ENCODE peak calls at places on chromosomes 5 and 9, in ten cellular contexts. B, C, D, J, T, Z, R, P, U and E are unnamed samples. For H3K4me1, the result is how much of the 10 kb centered on the place peaks cover.

GRCh38 chr9:13181652-13182051 is 97.8 kb downstream of the MPDZ start:
- DNase-seq in B (no peak), C (peak), D (peak), J (no peak), T (no peak), Z (no peak), R (no peak), P (no peak), U (no peak), E (no peak)

GRCh38 chr5:54387659-54388232 is 67.8 kb upstream of the HSPB3 start:
- DNase-seq in B (no peak), C (no peak), D (peak), J (no peak), T (no peak), Z (no peak), R (no peak), P (no peak), U (no peak), E (no peak)

GRCh38 chr9:123235448-123235847 is 32.9 kb downstream of the STRBP start:
- DNase-seq in B (no peak), C (no peak), D (no peak), J (no peak), T (peak), Z (no peak), R (no peak), P (no peak), U (no peak), E (no peak)

GRCh38 chr9:119420263-119420662 is 51.0 kb upstream of the BRINP1 start:
- DNase-seq in B (no peak), C (no peak), D (no peak), J (no peak), T (no peak), Z (no peak), R (no peak), P (no peak), U (no peak), E (no peak)

GRCh38 chr5:55544341-55544740 is 9.6 kb upstream of the PLPP1 start:
- DNase-seq in B (no peak), C (no peak), D (peak), J (no peak), T (no peak), Z (no peak), R (no peak), P (no peak), U (no peak), E (no peak)

GRCh38 chr5:139593716-139594319 is 32.7 kb downstream of the UBE2D2 start:
- DNase-seq in B (no peak), C (peak), D (peak), J (no peak), T (no peak), Z (no peak), R (peak), P (no peak), U (no peak), E (no peak)

GRCh38 chr5:143041972-143042770 is 272.0 kb downstream of the ARHGAP26 start:
- DNase-seq in B (no peak), C (no peak), D (peak), J (no peak), T (no peak), Z (no peak), R (no peak), P (peak), U (no peak), E (peak)

GRCh38 chr9:93476924-93477323 is 23.5 kb upstream of the FAM120AOS start:
- DNase-seq in B (no peak), C (no peak), D (no peak), J (no peak), T (no peak), Z (no peak), R (no peak), P (no peak), U (no peak), E (no peak)

GRCh38 chr9:125632321-125633115 is 74.5 kb downstream of the MAPKAP1 start:
- DNase-seq in B (no peak), C (no peak), D (peak), J (no peak), T (peak), Z (no peak), R (no peak), P (no peak), U (no peak), E (no peak)

GRCh38 chr9:4666042-4666699 is at the start of gene SPATA6L:
- DNase-seq in B (peak), C (peak), D (peak), J (peak), T (no peak), Z (peak), R (no peak), P (peak), U (peak), E (peak)

GRCh38 chr9:105244996-105245719 is 707 bp downstream of the SLC44A1 start:
- DNase-seq in B (peak), C (peak), D (peak), J (peak), T (peak), Z (peak), R (no peak), P (peak), U (peak), E (peak)

GRCh38 chr5:33939863-33940262 is 3.7 kb downstream of the RXFP3 start:
- DNase-seq in B (no peak), C (no peak), D (peak), J (no peak), T (no peak), Z (no peak), R (no peak), P (no peak), U (no peak), E (no peak)

GRCh38 chr5:32071351-32071944 is 102.7 kb downstream of the GOLPH3 start:
- DNase-seq in B (no peak), C (no peak), D (peak), J (no peak), T (no peak), Z (no peak), R (no peak), P (no peak), U (no peak), E (no peak)

GRCh38 chr5:119212666-119213065 is 141.8 kb downstream of the DMXL1 start:
- DNase-seq in B (no peak), C (no peak), D (no peak), J (no peak), T (no peak), Z (no peak), R (no peak), P (no peak), U (no peak), E (no peak)

GRCh38 chr5:54841481-54841880 is 143.9 kb downstream of the ESM1 start:
- DNase-seq in B (no peak), C (no peak), D (no peak), J (no peak), T (no peak), Z (no peak), R (no peak), P (no peak), U (no peak), E (no peak)

GRCh38 chr9:27194401-27195091 is 85.5 kb downstream of the TEK start:
- DNase-seq in B (no peak), C (peak), D (peak), J (no peak), T (no peak), Z (no peak), R (peak), P (no peak), U (no peak), E (no peak)

GRCh38 chr9:34490360-34490759 is 31.8 kb downstream of the DNAI1 start:
- DNase-seq in B (no peak), C (no peak), D (no peak), J (no peak), T (no peak), Z (no peak), R (no peak), P (no peak), U (no peak), E (no peak)

GRCh38 chr5:115461506-115462290 is 82.9 kb downstream of the FEM1C start:
- DNase-seq in B (no peak), C (peak), D (peak), J (no peak), T (no peak), Z (no peak), R (peak), P (no peak), U (no peak), E (peak)

GRCh38 chr5:180769821-180770220 is 30.0 kb upstream of the OR2Y1 start:
- DNase-seq in B (no peak), C (no peak), D (no peak), J (no peak), T (no peak), Z (no peak), R (no peak), P (no peak), U (no peak), E (no peak)

GRCh38 chr5:143338658-143339366 is 64.7 kb downstream of the NR3C1 start:
- DNase-seq in B (no peak), C (no peak), D (peak), J (no peak), T (no peak), Z (no peak), R (no peak), P (no peak), U (no peak), E (no peak)

GRCh38 chr9:91682806-91683205 is 259.2 kb upstream of the NFIL3 start:
- DNase-seq in B (no peak), C (no peak), D (peak), J (no peak), T (no peak), Z (no peak), R (no peak), P (no peak), U (no peak), E (no peak)

GRCh38 chr9:99465231-99465891 is 243.3 kb downstream of the SEC61B start:
- DNase-seq in B (no peak), C (no peak), D (peak), J (no peak), T (no peak), Z (no peak), R (no peak), P (no peak), U (no peak), E (no peak)

GRCh38 chr5:147216552-147217154 is 18.2 kb upstream of the STK32A start:
- DNase-seq in B (no peak), C (no peak), D (peak), J (no peak), T (no peak), Z (no peak), R (no peak), P (no peak), U (no peak), E (no peak)

GRCh38 chr5:116423091-116423490 is 151.5 kb downstream of the SEMA6A start:
- DNase-seq in B (no peak), C (no peak), D (peak), J (no peak), T (no peak), Z (no peak), R (no peak), P (no peak), U (no peak), E (no peak)

GRCh38 chr5:10583663-10584572 is 20.0 kb downstream of the ANKRD33B start:
- DNase-seq in B (no peak), C (no peak), D (no peak), J (no peak), T (peak), Z (no peak), R (no peak), P (no peak), U (no peak), E (no peak)

GRCh38 chr5:93610581-93611167 is 27.7 kb downstream of the NR2F1 start:
- DNase-seq in B (no peak), C (no peak), D (no peak), J (no peak), T (no peak), Z (no peak), R (no peak), P (no peak), U (no peak), E (no peak)

GRCh38 chr9:135137398-135137832 is 49.9 kb downstream of the OLFM1 start:
- DNase-seq in B (no peak), C (no peak), D (peak), J (no peak), T (no peak), Z (no peak), R (no peak), P (no peak), U (no peak), E (no peak)

GRCh38 chr9:92774274-92774673 is 9.6 kb upstream of the BICD2 start:
- DNase-seq in B (no peak), C (no peak), D (peak), J (no peak), T (no peak), Z (no peak), R (no peak), P (no peak), U (no peak), E (no peak)

GRCh38 chr5:121741156-121741555 is 110.5 kb upstream of the FTMT start:
- DNase-seq in B (no peak), C (no peak), D (no peak), J (no peak), T (no peak), Z (no peak), R (no peak), P (no peak), U (no peak), E (no peak)

GRCh38 chr5:171842006-171842776 is 56.6 kb downstream of the SMIM23 start:
- DNase-seq in B (no peak), C (no peak), D (no peak), J (no peak), T (no peak), Z (no peak), R (no peak), P (no peak), U (no peak), E (no peak)

GRCh38 chr5:94181940-94182339 is 436.5 kb downstream of the KIAA0825 start:
- DNase-seq in B (no peak), C (no peak), D (no peak), J (no peak), T (peak), Z (no peak), R (peak), P (no peak), U (no peak), E (no peak)

GRCh38 chr5:130045334-130045733 is 141.1 kb downstream of the CHSY3 start:
- DNase-seq in B (no peak), C (no peak), D (peak), J (no peak), T (no peak), Z (no peak), R (no peak), P (no peak), U (no peak), E (no peak)

GRCh38 chr9:107975426-107976010 is 485.9 kb upstream of the KLF4 start:
- DNase-seq in B (no peak), C (no peak), D (no peak), J (no peak), T (no peak), Z (no peak), R (no peak), P (no peak), U (peak), E (no peak)

GRCh38 chr5:124604419-124604818 is 142.0 kb downstream of the ZNF608 start:
- DNase-seq in B (no peak), C (no peak), D (no peak), J (no peak), T (no peak), Z (no peak), R (no peak), P (no peak), U (no peak), E (no peak)

GRCh38 chr5:98768160-98769005 is 5.1 kb upstream of the RGMB start:
- DNase-seq in B (no peak), C (peak), D (peak), J (no peak), T (peak), Z (peak), R (no peak), P (peak), U (peak), E (peak)

GRCh38 chr5:78618303-78618702 is 30.3 kb downstream of the LHFPL2 start:
- DNase-seq in B (no peak), C (no peak), D (no peak), J (no peak), T (no peak), Z (no peak), R (no peak), P (no peak), U (no peak), E (no peak)

GRCh38 chr5:32302822-32303754 is 9.7 kb downstream of the MTMR12 start:
- DNase-seq in B (no peak), C (peak), D (no peak), J (no peak), T (no peak), Z (no peak), R (no peak), P (no peak), U (no peak), E (no peak)

GRCh38 chr9:109409998-109410397 is 88.1 kb downstream of the PTPN3 start:
- DNase-seq in B (no peak), C (no peak), D (no peak), J (no peak), T (no peak), Z (no peak), R (no peak), P (no peak), U (no peak), E (no peak)

GRCh38 chr5:149210229-149210628 is 61.4 kb upstream of the AFAP1L1 start:
- DNase-seq in B (no peak), C (peak), D (peak), J (no peak), T (no peak), Z (peak), R (peak), P (no peak), U (no peak), E (no peak)

GRCh38 chr5:149205625-149206523 is 64.6 kb downstream of the ABLIM3 start:
- DNase-seq in B (peak), C (no peak), D (peak), J (peak), T (no peak), Z (peak), R (no peak), P (peak), U (no peak), E (peak)

GRCh38 chr5:149206524-149207141 is 65.0 kb upstream of the AFAP1L1 start:
- DNase-seq in B (no peak), C (no peak), D (peak), J (no peak), T (no peak), Z (peak), R (no peak), P (no peak), U (no peak), E (no peak)

GRCh38 chr5:149210968-149211495 is 60.6 kb upstream of the AFAP1L1 start:
- DNase-seq in B (no peak), C (no peak), D (peak), J (no peak), T (no peak), Z (peak), R (no peak), P (no peak), U (no peak), E (no peak)

GRCh38 chr5:149207821-149208220 is 63.8 kb upstream of the AFAP1L1 start:
- DNase-seq in B (no peak), C (no peak), D (no peak), J (no peak), T (no peak), Z (peak), R (no peak), P (no peak), U (no peak), E (no peak)
- H3K4me1 ChIP-seq in B (half or more), C (under half), D (half or more), J (under half), T (under half), Z (half or more), R (under half), P (under half), U (under half), E (under half)

GRCh38 chr5:170809551-170809950 is 26.0 kb downstream of the GABRP start:
- DNase-seq in B (no peak), C (peak), D (peak), J (no peak), T (no peak), Z (no peak), R (peak), P (no peak), U (peak), E (no peak)
- TF ChIP-seq CTCF in B (peak), C (peak), D (peak), J (peak), T (no peak), Z (peak), R (peak), P (no peak), U (peak), E (no peak)

GRCh38 chr9:98375138-98375726 is 119.8 kb upstream of the TBC1D2 start:
- DNase-seq in B (no peak), C (no peak), D (peak), J (no peak), T (peak), Z (no peak), R (no peak), P (no peak), U (no peak), E (no peak)

GRCh38 chr9:98373622-98374021 is 118.2 kb upstream of the TBC1D2 start:
- DNase-seq in B (no peak), C (no peak), D (peak), J (no peak), T (no peak), Z (no peak), R (no peak), P (no peak), U (no peak), E (no peak)

GRCh38 chr9:98372077-98372812 is 116.8 kb upstream of the TBC1D2 start:
- DNase-seq in B (no peak), C (no peak), D (no peak), J (no peak), T (no peak), Z (no peak), R (no peak), P (no peak), U (no peak), E (no peak)

GRCh38 chr9:98370976-98371315 is 115.5 kb upstream of the TBC1D2 start:
- DNase-seq in B (no peak), C (no peak), D (no peak), J (no peak), T (no peak), Z (no peak), R (no peak), P (no peak), U (no peak), E (no peak)

GRCh38 chr9:98374385-98375051 is 119.1 kb upstream of the TBC1D2 start:
- DNase-seq in B (no peak), C (peak), D (peak), J (no peak), T (no peak), Z (no peak), R (no peak), P (no peak), U (peak), E (no peak)
- H3K4me1 ChIP-seq in B (under half), C (under half), D (under half), J (under half), T (under half), Z (under half), R (under half), P (under half), U (under half), E (under half)

GRCh38 chr5:141182248-141182647 is at the start of gene PCDHB16:
- DNase-seq in B (no peak), C (no peak), D (peak), J (peak), T (no peak), Z (peak), R (no peak), P (no peak), U (no peak), E (no peak)
- TF ChIP-seq CTCF in B (peak), C (no peak), D (peak), J (peak), T (no peak), Z (peak), R (no peak), P (peak), U (peak), E (no peak)